ENCODE peak calls at places on chromosomes 11 and 22, in five cellular contexts. G, X, H, P and S are unnamed samples.

GRCh38 chr11:61056566-61056965 is 45.7 kb upstream of the CD5 start:
- DNase-seq in P (no peak), X (no peak), H (no peak), G (no peak), S (no peak)

GRCh38 chr11:61791737-61792309 is 576 bp downstream of the TMEM258 start:
- DNase-seq in G (peak), H (peak), X (peak), P (peak), S (peak)

GRCh38 chr22:19663286-19663815 is 51.0 kb upstream of the SEPTIN5 start:
- DNase-seq in H (peak), X (peak), P (no peak), G (peak), S (peak)

GRCh38 chr11:13721760-13722159 is 53.3 kb downstream of the FAR1 start:
- DNase-seq in G (no peak), P (no peak), X (no peak), H (peak), S (no peak)

GRCh38 chr11:118607401-118608267 is at the start of gene PHLDB1:
- DNase-seq in G (no peak), P (peak), X (no peak), H (peak), S (peak)

GRCh38 chr22:38513063-38513462 is 7.0 kb upstream of the DDX17 start:
- DNase-seq in H (no peak), P (no peak), X (peak), G (no peak), S (peak)

GRCh38 chr22:29155966-29156365 is 49.7 kb upstream of the EMID1 start:
- DNase-seq in P (no peak), G (no peak), H (no peak), X (no peak), S (no peak)

GRCh38 chr11:78391424-78391823 is 26.2 kb downstream of the GAB2 start:
- DNase-seq in H (no peak), X (no peak), P (no peak), G (no peak), S (peak)

GRCh38 chr11:111019449-111019848 is 226.1 kb upstream of the POU2AF2 start:
- DNase-seq in X (no peak), H (no peak), G (no peak), P (no peak), S (no peak)

GRCh38 chr22:22099194-22099486 is 116.6 kb upstream of the TOP3B start:
- DNase-seq in P (no peak), X (no peak), G (no peak), H (no peak), S (no peak)

GRCh38 chr22:28734393-28734792 is 7.2 kb downstream of the CHEK2 start:
- DNase-seq in H (no peak), G (no peak), P (no peak), X (no peak), S (peak)

GRCh38 chr11:20032577-20033265 is 127.6 kb downstream of the DBX1 start:
- DNase-seq in X (no peak), P (no peak), H (peak), G (no peak), S (no peak)

GRCh38 chr11:130103296-130103814 is 33.7 kb downstream of the APLP2 start:
- DNase-seq in G (peak), P (no peak), H (peak), X (no peak), S (no peak)

GRCh38 chr11:13463779-13464290 is 813 bp upstream of the BTBD10 start:
- DNase-seq in G (no peak), P (no peak), X (peak), H (no peak), S (no peak)

GRCh38 chr22:24483966-24484545 is 11.1 kb upstream of the UPB1 start:
- DNase-seq in P (no peak), G (no peak), H (no peak), X (no peak), S (no peak)

GRCh38 chr11:2750601-2751522 is 51.1 kb upstream of the KCNQ1OT1 start:
- DNase-seq in P (peak), G (no peak), H (no peak), X (no peak), S (no peak)

GRCh38 chr11:65911682-65912568 is 6.9 kb downstream of the C11orf68 start:
- DNase-seq in X (peak), P (peak), G (no peak), H (peak), S (peak)

GRCh38 chr11:74179234-74180126 is 8.4 kb downstream of the PPME1 start:
- DNase-seq in G (no peak), H (no peak), P (no peak), X (no peak), S (peak)

GRCh38 chr11:123386746-123387510 is 43.1 kb upstream of the GRAMD1B start:
- DNase-seq in G (no peak), P (no peak), X (no peak), H (no peak), S (no peak)

GRCh38 chr22:23841736-23842404 is 3.1 kb upstream of the DERL3 start:
- DNase-seq in G (no peak), X (no peak), H (no peak), P (no peak), S (no peak)

GRCh38 chr22:40265783-40266182 is 80.5 kb upstream of the ADSL start:
- DNase-seq in X (no peak), G (no peak), H (no peak), P (no peak), S (no peak)

GRCh38 chr11:59680287-59681154 is 11.7 kb upstream of the PATL1 start:
- DNase-seq in P (peak), H (peak), G (no peak), X (peak), S (peak)

GRCh38 chr11:35177370-35177769 is 38.4 kb downstream of the CD44 start:
- DNase-seq in G (no peak), X (peak), H (no peak), P (no peak), S (no peak)